ENCODE peak calls at places on chromosome 22, in nine cellular contexts. A, P, R, N, D, F, K, J and E are unnamed samples.

GRCh38 chr22:45129703-45130524 is 33.8 kb upstream of the NUP50 start:
- DNase-seq in A (no peak), P (no peak), R (no peak), N (no peak), D (no peak), F (no peak), K (no peak), J (no peak), E (no peak)

GRCh38 chr22:46591890-46592289 is 28.3 kb upstream of the GRAMD4 start:
- DNase-seq in A (no peak), P (peak; percentile 40), R (no peak), N (no peak), D (peak; percentile 0), F (no peak), K (no peak), J (no peak), E (no peak)

GRCh38 chr22:44702479-44703219 is 645 bp downstream of the PRR5 start:
- DNase-seq in A (no peak), P (peak; percentile 83), R (no peak), N (peak; percentile 37), D (peak; percentile 82), F (no peak), K (no peak), J (no peak), E (no peak)

GRCh38 chr22:19962246-19962908 is 20.8 kb upstream of the TXNRD2 start:
- DNase-seq in A (peak; percentile 64), P (peak; percentile 97), R (no peak), N (peak; percentile 88), D (peak; percentile 95), F (peak; percentile 85), K (no peak), J (peak; percentile 9), E (peak; percentile 16)

GRCh38 chr22:33909906-33910305 is 10.4 kb downstream of the LARGE1 start:
- DNase-seq in A (no peak), P (no peak), R (no peak), N (no peak), D (no peak), F (no peak), K (no peak), J (no peak), E (no peak)

GRCh38 chr22:40479126-40479800 is 108.9 kb downstream of the SGSM3 start:
- DNase-seq in A (no peak), P (peak; percentile 76), R (no peak), N (no peak), D (no peak), F (no peak), K (no peak), J (no peak), E (no peak)

GRCh38 chr22:27170491-27170890 is 513.1 kb downstream of the MIAT start:
- DNase-seq in A (no peak), P (no peak), R (peak; percentile 74), N (peak; percentile 72), D (no peak), F (no peak), K (peak; percentile 92), J (no peak), E (no peak)

GRCh38 chr22:31332010-31332409 is 14.1 kb downstream of the PATZ1 start:
- DNase-seq in A (peak; percentile 50), P (no peak), R (no peak), N (no peak), D (no peak), F (no peak), K (no peak), J (no peak), E (no peak)

GRCh38 chr22:44402196-44403111 is 89.7 kb upstream of the SHISAL1 start:
- DNase-seq in A (no peak), P (peak; percentile 24), R (no peak), N (no peak), D (no peak), F (no peak), K (no peak), J (no peak), E (no peak)

GRCh38 chr22:36360011-36360410 is 27.8 kb downstream of the MYH9 start:
- DNase-seq in A (no peak), P (no peak), R (no peak), N (no peak), D (peak; percentile 50), F (no peak), K (no peak), J (no peak), E (no peak)

GRCh38 chr22:35023692-35024363 is 42.1 kb upstream of the ISX start:
- DNase-seq in A (no peak), P (peak; percentile 97), R (no peak), N (peak; percentile 33), D (peak; percentile 86), F (peak; percentile 76), K (peak; percentile 90), J (no peak), E (no peak)

GRCh38 chr22:20429254-20430100 is 8.1 kb downstream of the SCARF2 start:
- DNase-seq in A (no peak), P (peak; percentile 96), R (no peak), N (peak; percentile 26), D (peak; percentile 87), F (peak; percentile 84), K (no peak), J (peak; percentile 53), E (no peak)

GRCh38 chr22:50227588-50228215 is 17.1 kb downstream of the TUBGCP6 start:
- DNase-seq in A (no peak), P (peak; percentile 26), R (no peak), N (no peak), D (no peak), F (peak; percentile 38), K (no peak), J (no peak), E (no peak)

GRCh38 chr22:25623310-25623734 is 58.8 kb downstream of the GRK3 start:
- DNase-seq in A (no peak), P (no peak), R (no peak), N (no peak), D (no peak), F (no peak), K (no peak), J (no peak), E (no peak)

GRCh38 chr22:44154431-44154942 is 26.2 kb upstream of the PARVG start:
- DNase-seq in A (no peak), P (no peak), R (no peak), N (no peak), D (no peak), F (no peak), K (no peak), J (no peak), E (no peak)

GRCh38 chr22:32947581-32947980 is 110.6 kb downstream of the SYN3 start:
- DNase-seq in A (no peak), P (no peak), R (no peak), N (no peak), D (no peak), F (no peak), K (no peak), J (no peak), E (no peak)

GRCh38 chr22:50057868-50058311 is at the start of gene TTLL8:
- DNase-seq in A (no peak), P (peak; percentile 51), R (no peak), N (no peak), D (no peak), F (no peak), K (no peak), J (no peak), E (no peak)

GRCh38 chr22:28414017-28414416 is 265.6 kb downstream of the TTC28 start:
- DNase-seq in A (no peak), P (no peak), R (no peak), N (no peak), D (no peak), F (no peak), K (no peak), J (no peak), E (no peak)

GRCh38 chr22:49503896-49504521 is 323.7 kb downstream of the BRD1 start:
- DNase-seq in A (no peak), P (peak; percentile 11), R (no peak), N (no peak), D (no peak), F (no peak), K (no peak), J (no peak), E (no peak)

GRCh38 chr22:41827671-41828070 is 5.2 kb upstream of the SREBF2 start:
- DNase-seq in A (no peak), P (no peak), R (no peak), N (no peak), D (no peak), F (no peak), K (no peak), J (no peak), E (no peak)

GRCh38 chr22:28934026-28934425 is 50.7 kb downstream of the ZNRF3 start:
- DNase-seq in A (no peak), P (no peak), R (no peak), N (no peak), D (no peak), F (no peak), K (no peak), J (no peak), E (peak; percentile 56)